ENCODE peak calls at places on chromosomes 16 and 17, in six cellular contexts. One of them, this sample, is unnamed.
A peak's percentile ranks its signal among the peaks of the same experiment; 100 is the strongest.

GRCh38 chr17:78324391-78325075 is 35.3 kb downstream of the SOCS3 start:
- DNase-seq in stomach: no peak
- DNase-seq in thoracic aorta: no peak
- DNase-seq in PC-3: no peak
- DNase-seq in mucosa of descending colon: peak; percentile 67
- DNase-seq in fibroblast of lung: peak; percentile 93
- DNase-seq in this sample: no peak

GRCh38 chr17:8963017-8963416 is 2.5 kb downstream of the PIK3R5 start:
- DNase-seq in stomach: no peak
- DNase-seq in mucosa of descending colon: no peak
- DNase-seq in PC-3: no peak
- DNase-seq in thoracic aorta: no peak
- DNase-seq in fibroblast of lung: no peak
- DNase-seq in this sample: no peak

GRCh38 chr17:47692137-47692894 is 1.6 kb upstream of the TBKBP1 start:
- DNase-seq in fibroblast of lung: no peak
- DNase-seq in PC-3: no peak
- DNase-seq in mucosa of descending colon: no peak
- DNase-seq in thoracic aorta: no peak
- DNase-seq in stomach: no peak
- DNase-seq in this sample: no peak

GRCh38 chr17:19497616-19498015 is 36.0 kb upstream of the SLC47A1 start:
- DNase-seq in PC-3: no peak
- DNase-seq in mucosa of descending colon: no peak
- DNase-seq in fibroblast of lung: no peak
- DNase-seq in thoracic aorta: no peak
- DNase-seq in stomach: no peak
- DNase-seq in this sample: no peak

GRCh38 chr17:49454050-49454449 is 39.4 kb upstream of the PHB1 start:
- DNase-seq in PC-3: peak; percentile 26
- DNase-seq in stomach: no peak
- DNase-seq in fibroblast of lung: no peak
- DNase-seq in mucosa of descending colon: no peak
- DNase-seq in thoracic aorta: no peak
- DNase-seq in this sample: no peak

GRCh38 chr16:81003064-81003463 is 3.6 kb downstream of the CMC2 start:
- DNase-seq in mucosa of descending colon: no peak
- DNase-seq in thoracic aorta: no peak
- DNase-seq in fibroblast of lung: no peak
- DNase-seq in PC-3: no peak
- DNase-seq in stomach: no peak
- DNase-seq in this sample: no peak

GRCh38 chr17:44219636-44220210 is at the start of gene UBTF:
- DNase-seq in PC-3: peak; percentile 59
- DNase-seq in fibroblast of lung: peak; percentile 61
- DNase-seq in mucosa of descending colon: peak; percentile 79
- DNase-seq in stomach: peak; percentile 62
- DNase-seq in thoracic aorta: no peak
- DNase-seq in this sample: peak; percentile 86

GRCh38 chr16:70573451-70574121 is 50.0 kb downstream of the SF3B3 start:
- DNase-seq in mucosa of descending colon: no peak
- DNase-seq in thoracic aorta: no peak
- DNase-seq in PC-3: peak; percentile 41
- DNase-seq in stomach: no peak
- DNase-seq in fibroblast of lung: peak; percentile 97
- DNase-seq in this sample: no peak

GRCh38 chr17:32100971-32101631 is 41.2 kb upstream of the RHOT1 start:
- DNase-seq in PC-3: peak; percentile 26
- DNase-seq in fibroblast of lung: no peak
- DNase-seq in mucosa of descending colon: no peak
- DNase-seq in stomach: peak; percentile 87
- DNase-seq in thoracic aorta: no peak
- DNase-seq in this sample: no peak

GRCh38 chr16:56708821-56709685 is 20.9 kb upstream of the NUP93 start:
- DNase-seq in fibroblast of lung: no peak
- DNase-seq in thoracic aorta: no peak
- DNase-seq in mucosa of descending colon: no peak
- DNase-seq in PC-3: no peak
- DNase-seq in stomach: no peak
- DNase-seq in this sample: peak; percentile 87

GRCh38 chr16:80552277-80552676 is 11.5 kb downstream of the DYNLRB2 start:
- DNase-seq in mucosa of descending colon: no peak
- DNase-seq in thoracic aorta: no peak
- DNase-seq in PC-3: no peak
- DNase-seq in stomach: no peak
- DNase-seq in fibroblast of lung: no peak
- DNase-seq in this sample: no peak

GRCh38 chr17:58779446-58779845 is 23.8 kb downstream of the PPM1E start:
- DNase-seq in stomach: no peak
- DNase-seq in fibroblast of lung: no peak
- DNase-seq in mucosa of descending colon: no peak
- DNase-seq in thoracic aorta: no peak
- DNase-seq in PC-3: no peak
- DNase-seq in this sample: no peak

GRCh38 chr17:71709271-71709670 is 411.5 kb upstream of the SOX9 start:
- DNase-seq in mucosa of descending colon: no peak
- DNase-seq in thoracic aorta: no peak
- DNase-seq in stomach: no peak
- DNase-seq in PC-3: no peak
- DNase-seq in fibroblast of lung: peak; percentile 8
- DNase-seq in this sample: no peak

DNA sequence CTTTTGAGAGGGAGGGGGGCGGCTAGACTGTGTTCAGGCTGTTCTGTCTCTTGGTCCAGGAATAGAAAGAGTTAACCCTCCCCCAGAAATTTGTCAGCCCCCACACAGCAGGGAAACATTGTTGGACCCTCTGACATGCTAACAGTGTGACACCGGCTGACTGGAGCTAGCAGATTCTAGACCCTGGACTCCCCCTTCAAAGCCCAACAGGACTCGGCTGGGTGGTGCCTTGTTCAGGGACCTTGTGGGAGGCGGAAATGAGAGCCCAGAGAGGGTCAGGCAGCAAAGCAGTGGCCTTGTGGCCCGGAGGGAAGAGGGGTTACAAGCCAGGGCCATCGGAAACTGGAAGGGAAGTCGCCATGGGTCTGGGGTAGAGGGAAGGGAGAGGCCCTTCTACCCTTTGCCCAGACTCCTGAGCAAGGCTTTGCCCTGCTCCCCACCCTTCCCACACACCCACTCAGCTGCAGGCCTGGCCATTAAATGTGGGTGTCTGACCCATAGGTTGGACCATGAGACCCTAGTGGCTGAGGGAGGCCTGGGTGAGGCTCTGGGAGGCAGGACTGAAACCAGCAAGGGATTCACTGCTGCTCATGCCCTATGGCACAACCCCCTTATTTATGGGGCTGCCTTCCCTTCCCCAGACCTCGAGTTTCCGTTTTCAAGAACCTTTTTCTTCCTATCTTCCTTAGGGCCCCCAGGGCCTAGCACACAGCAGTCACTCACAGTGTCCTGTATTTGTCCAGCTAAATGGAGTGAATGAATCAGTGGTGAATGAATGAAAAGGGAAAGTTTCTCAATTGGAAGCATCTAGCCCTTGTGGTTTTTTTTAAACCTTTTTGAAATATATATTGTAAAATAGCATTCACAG is 44.8 kb downstream of the RAI1 start:
- DNase-seq in mucosa of descending colon: no peak
- DNase-seq in stomach: no peak
- DNase-seq in thoracic aorta: no peak
- DNase-seq in fibroblast of lung: no peak
- DNase-seq in PC-3: no peak
- DNase-seq in this sample: no peak
- H3K4me1 ChIP-seq in mucosa of descending colon: peaks cover 5% of the 10 kb centered on the region
- H3K4me1 ChIP-seq in stomach: peaks cover 35% of the 10 kb centered on the region
- H3K4me1 ChIP-seq in thoracic aorta: peaks cover 30% of the 10 kb centered on the region
- H3K4me1 ChIP-seq in fibroblast of lung: peaks cover 11% of the 10 kb centered on the region
- H3K4me1 ChIP-seq in PC-3: peaks cover 27% of the 10 kb centered on the region
- H3K4me1 ChIP-seq in this sample: no peaks in the 10 kb centered on the region

GRCh38 chr17:79498854-79499253 is 112.0 kb downstream of the RBFOX3 start:
- DNase-seq in fibroblast of lung: no peak
- DNase-seq in PC-3: no peak
- DNase-seq in stomach: no peak
- DNase-seq in thoracic aorta: no peak
- DNase-seq in mucosa of descending colon: no peak
- DNase-seq in this sample: no peak

GRCh38 chr17:79495665-79496064 is 115.2 kb downstream of the RBFOX3 start:
- DNase-seq in thoracic aorta: no peak
- DNase-seq in mucosa of descending colon: no peak
- DNase-seq in fibroblast of lung: no peak
- DNase-seq in PC-3: no peak
- DNase-seq in stomach: no peak
- DNase-seq in this sample: no peak

GRCh38 chr17:79497949-79498348 is 112.9 kb downstream of the RBFOX3 start:
- DNase-seq in stomach: no peak
- DNase-seq in mucosa of descending colon: no peak
- DNase-seq in PC-3: no peak
- DNase-seq in fibroblast of lung: no peak
- DNase-seq in thoracic aorta: no peak
- DNase-seq in this sample: no peak

GRCh38 chr17:79500738-79501533 is 109.9 kb downstream of the RBFOX3 start:
- DNase-seq in PC-3: no peak
- DNase-seq in mucosa of descending colon: no peak
- DNase-seq in thoracic aorta: no peak
- DNase-seq in fibroblast of lung: no peak
- DNase-seq in stomach: no peak
- DNase-seq in this sample: no peak

DNA sequence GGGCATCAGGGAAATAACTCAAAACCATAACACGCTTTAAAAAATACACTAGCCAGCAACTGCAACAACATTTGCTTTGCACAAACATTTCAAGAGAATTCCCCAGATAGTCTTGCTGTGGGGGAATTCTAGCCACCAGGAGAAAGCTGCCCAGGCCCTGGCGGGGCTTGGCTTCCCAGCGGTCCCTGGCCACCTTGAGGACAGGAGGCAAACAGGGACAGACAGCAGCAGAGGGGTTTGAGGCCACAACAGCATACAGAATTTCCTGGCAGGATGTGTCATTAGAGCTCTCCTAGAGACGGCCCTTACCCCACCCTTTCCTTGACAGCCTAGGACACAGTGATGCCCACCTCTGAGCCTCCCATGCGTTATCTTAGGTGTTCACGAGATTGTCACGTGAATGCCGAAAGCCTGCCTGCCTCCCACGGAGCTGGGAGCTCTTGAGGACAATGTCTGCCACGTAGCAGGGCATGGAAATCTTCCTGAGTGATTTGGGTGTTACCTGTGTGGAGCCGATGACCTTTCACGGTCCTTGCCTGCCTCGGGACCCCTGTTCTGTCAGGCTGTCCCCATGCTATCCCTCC is 114.3 kb downstream of the RBFOX3 start:
- DNase-seq in PC-3: no peak
- DNase-seq in thoracic aorta: no peak
- DNase-seq in stomach: no peak
- DNase-seq in mucosa of descending colon: no peak
- DNase-seq in fibroblast of lung: no peak
- DNase-seq in this sample: no peak
- H3K4me3 ChIP-seq in PC-3: no peak overlapping the region
- H3K4me3 ChIP-seq in thoracic aorta: no peak overlapping the region
- H3K4me3 ChIP-seq in stomach: no peak overlapping the region
- H3K4me3 ChIP-seq in mucosa of descending colon: no peak overlapping the region
- H3K4me3 ChIP-seq in fibroblast of lung: no peak overlapping the region
- H3K4me3 ChIP-seq in this sample: no peak overlapping the region

DNA sequence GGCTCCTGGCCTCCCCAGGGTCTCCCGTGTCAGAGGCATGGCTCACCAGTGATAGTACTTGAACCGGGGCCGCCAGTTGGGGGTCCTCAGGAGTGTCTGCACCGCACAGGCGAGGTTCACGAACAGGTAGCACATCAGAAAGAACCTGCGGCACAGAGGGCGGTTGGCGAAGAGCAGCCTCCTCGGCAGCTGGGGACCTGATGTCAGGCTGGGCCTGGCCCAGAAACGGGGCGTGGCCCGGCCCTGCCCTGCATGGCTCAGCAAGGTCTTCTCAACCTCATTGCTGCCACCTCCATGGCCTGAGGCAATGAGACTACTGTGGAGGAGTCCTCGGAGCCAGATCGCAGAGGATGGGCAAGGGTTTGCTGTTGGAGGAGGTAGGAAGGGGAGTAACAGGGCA is 4.1 kb upstream of the LCAT start:
- DNase-seq in stomach: no peak
- DNase-seq in thoracic aorta: no peak
- DNase-seq in PC-3: peak; percentile 17
- DNase-seq in mucosa of descending colon: no peak
- DNase-seq in fibroblast of lung: no peak
- DNase-seq in this sample: no peak
- H3K4me1 ChIP-seq in stomach: peaks cover 20% of the 10 kb centered on the region
- H3K4me1 ChIP-seq in thoracic aorta: peaks cover 28% of the 10 kb centered on the region
- H3K4me1 ChIP-seq in PC-3: no peaks in the 10 kb centered on the region
- H3K4me1 ChIP-seq in mucosa of descending colon: no peaks in the 10 kb centered on the region
- H3K4me1 ChIP-seq in fibroblast of lung: peaks cover 16% of the 10 kb centered on the region
- H3K4me1 ChIP-seq in this sample: no peaks in the 10 kb centered on the region

GRCh38 chr17:61498042-61498441 is 45.8 kb downstream of the TBX4 start:
- DNase-seq in PC-3: no peak
- DNase-seq in stomach: no peak
- DNase-seq in thoracic aorta: no peak
- DNase-seq in mucosa of descending colon: no peak
- DNase-seq in fibroblast of lung: no peak
- DNase-seq in this sample: no peak

GRCh38 chr17:61495161-61495857 is 43.1 kb downstream of the TBX4 start:
- DNase-seq in fibroblast of lung: peak; percentile 38
- DNase-seq in PC-3: no peak
- DNase-seq in thoracic aorta: no peak
- DNase-seq in stomach: no peak
- DNase-seq in mucosa of descending colon: no peak
- DNase-seq in this sample: no peak

GRCh38 chr17:61496174-61496956 is 44.1 kb downstream of the TBX4 start:
- DNase-seq in mucosa of descending colon: no peak
- DNase-seq in fibroblast of lung: no peak
- DNase-seq in PC-3: no peak
- DNase-seq in thoracic aorta: no peak
- DNase-seq in stomach: no peak
- DNase-seq in this sample: no peak

GRCh38 chr17:61498595-61498994 is 46.4 kb downstream of the TBX4 start:
- DNase-seq in mucosa of descending colon: no peak
- DNase-seq in PC-3: no peak
- DNase-seq in fibroblast of lung: no peak
- DNase-seq in thoracic aorta: no peak
- DNase-seq in stomach: no peak
- DNase-seq in this sample: no peak

DNA sequence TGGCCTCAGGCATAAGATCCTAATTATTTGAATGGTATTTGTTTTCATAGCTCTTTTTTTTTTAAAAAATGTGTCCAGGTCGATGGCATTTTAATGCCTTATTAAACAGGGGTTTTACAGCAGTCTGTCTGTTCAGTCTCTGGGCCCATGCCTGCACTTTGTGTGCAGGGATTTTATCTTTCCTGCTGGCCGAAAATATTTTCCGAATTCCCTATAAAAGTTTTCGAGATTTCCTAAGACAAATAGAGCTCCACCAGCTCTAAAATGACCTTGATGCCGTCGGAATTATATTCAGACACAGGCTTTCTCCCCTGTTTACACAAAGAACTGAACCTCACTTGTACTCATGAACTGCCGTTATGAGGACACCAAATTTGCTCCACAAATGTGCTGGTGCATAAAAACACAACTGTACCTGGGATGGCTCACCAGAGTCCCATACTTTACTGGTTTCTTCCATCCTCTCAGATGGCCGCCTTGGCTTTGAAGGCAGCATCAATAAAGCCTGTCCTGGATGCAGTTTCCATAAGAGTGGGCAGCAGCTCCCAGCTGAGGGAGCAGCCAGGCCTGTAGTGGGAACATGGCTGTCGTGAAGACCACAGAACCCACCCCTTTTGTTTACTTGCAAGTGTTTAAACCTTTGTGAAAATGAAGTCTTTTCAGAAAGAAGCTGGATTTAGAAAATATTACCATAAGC is 44.9 kb downstream of the TBX4 start:
- DNase-seq in mucosa of descending colon: no peak
- DNase-seq in PC-3: no peak
- DNase-seq in thoracic aorta: no peak
- DNase-seq in fibroblast of lung: no peak
- DNase-seq in stomach: no peak
- DNase-seq in this sample: no peak
- H3K4me3 ChIP-seq in mucosa of descending colon: no peak overlapping the region
- H3K4me3 ChIP-seq in PC-3: no peak overlapping the region
- H3K4me3 ChIP-seq in thoracic aorta: no peak overlapping the region
- H3K4me3 ChIP-seq in fibroblast of lung: no peak overlapping the region
- H3K4me3 ChIP-seq in stomach: no peak overlapping the region
- H3K4me3 ChIP-seq in this sample: no peak overlapping the region